ENCODE peak calls at places on chromosomes 2 and 18, in seven cellular contexts. Z is HepG2, T is transverse colon, J is H1, G is heart left ventricle, L is stomach, A is HCT116. I is an unnamed sample.

GRCh38 chr2:117850015-117850414 is 35.5 kb downstream of the DDX18 start:
- DNase-seq in Z (no peak), T (no peak), J (peak), G (no peak), L (no peak), A (no peak), I (no peak)

GRCh38 chr18:79926715-79927596 is 24.5 kb downstream of the SLC66A2 start:
- DNase-seq in Z (no peak), T (peak), J (peak), G (peak), L (peak), A (no peak), I (peak)

GRCh38 chr2:88197732-88198131 is 27.6 kb downstream of the THNSL2 start:
- DNase-seq in Z (no peak), T (no peak), J (no peak), G (no peak), L (no peak), A (no peak), I (no peak)

GRCh38 chr2:72914226-72915075 is 2.9 kb upstream of the EMX1 start:
- DNase-seq in Z (no peak), T (no peak), J (no peak), G (no peak), L (peak), A (no peak), I (no peak)

GRCh38 chr2:100957971-100958653 is 44.0 kb upstream of the RPL31 start:
- DNase-seq in Z (no peak), T (no peak), J (no peak), G (no peak), L (peak), A (no peak), I (peak)

GRCh38 chr2:15842771-15843666 is 97.3 kb upstream of the MYCN start:
- DNase-seq in Z (no peak), T (no peak), J (no peak), G (no peak), L (no peak), A (no peak), I (no peak)

GRCh38 chr2:88452980-88453582 is 588 bp upstream of the FOXI3 start:
- DNase-seq in Z (no peak), T (no peak), J (peak), G (no peak), L (no peak), A (no peak), I (no peak)

GRCh38 chr18:49797995-49798394 is 15.3 kb downstream of the ACAA2 start:
- DNase-seq in Z (no peak), T (no peak), J (no peak), G (no peak), L (no peak), A (no peak), I (no peak)

GRCh38 chr2:84924173-84925106 is 19.0 kb downstream of the TMSB10 start:
- DNase-seq in Z (peak), T (peak), J (no peak), G (peak), L (peak), A (no peak), I (no peak)

GRCh38 chr18:76654536-76654935 is 159.5 kb upstream of the ZNF516 start:
- DNase-seq in Z (no peak), T (no peak), J (no peak), G (no peak), L (no peak), A (no peak), I (no peak)

GRCh38 chr2:190603374-190603773 is 45.5 kb upstream of the NAB1 start:
- DNase-seq in Z (no peak), T (no peak), J (no peak), G (no peak), L (no peak), A (no peak), I (no peak)

GRCh38 chr2:102444233-102444632 is 21.3 kb downstream of the IL18RAP start:
- DNase-seq in Z (no peak), T (no peak), J (no peak), G (no peak), L (no peak), A (no peak), I (no peak)

GRCh38 chr2:123953848-123954247 is 71.2 kb upstream of the CNTNAP5 start:
- DNase-seq in Z (no peak), T (no peak), J (no peak), G (no peak), L (no peak), A (no peak), I (no peak)

GRCh38 chr2:240986787-240987411 is 11.5 kb upstream of the SNED1 start:
- DNase-seq in Z (no peak), T (peak), J (peak), G (peak), L (no peak), A (no peak), I (peak)

GRCh38 chr2:61763605-61764034 is 90.2 kb downstream of the FAM161A start:
- DNase-seq in Z (peak), T (peak), J (no peak), G (peak), L (peak), A (peak), I (peak)

GRCh38 chr2:85429924-85430289 is 11.4 kb downstream of the SH2D6 start:
- DNase-seq in Z (no peak), T (no peak), J (no peak), G (no peak), L (no peak), A (no peak), I (no peak)

GRCh38 chr2:216596234-216596985 is 36.8 kb upstream of the IGFBP2 start:
- DNase-seq in Z (no peak), T (no peak), J (no peak), G (peak), L (no peak), A (no peak), I (no peak)

GRCh38 chr18:60471652-60472051 is 99.1 kb upstream of the MC4R start:
- DNase-seq in Z (no peak), T (no peak), J (no peak), G (no peak), L (no peak), A (no peak), I (no peak)

DNA sequence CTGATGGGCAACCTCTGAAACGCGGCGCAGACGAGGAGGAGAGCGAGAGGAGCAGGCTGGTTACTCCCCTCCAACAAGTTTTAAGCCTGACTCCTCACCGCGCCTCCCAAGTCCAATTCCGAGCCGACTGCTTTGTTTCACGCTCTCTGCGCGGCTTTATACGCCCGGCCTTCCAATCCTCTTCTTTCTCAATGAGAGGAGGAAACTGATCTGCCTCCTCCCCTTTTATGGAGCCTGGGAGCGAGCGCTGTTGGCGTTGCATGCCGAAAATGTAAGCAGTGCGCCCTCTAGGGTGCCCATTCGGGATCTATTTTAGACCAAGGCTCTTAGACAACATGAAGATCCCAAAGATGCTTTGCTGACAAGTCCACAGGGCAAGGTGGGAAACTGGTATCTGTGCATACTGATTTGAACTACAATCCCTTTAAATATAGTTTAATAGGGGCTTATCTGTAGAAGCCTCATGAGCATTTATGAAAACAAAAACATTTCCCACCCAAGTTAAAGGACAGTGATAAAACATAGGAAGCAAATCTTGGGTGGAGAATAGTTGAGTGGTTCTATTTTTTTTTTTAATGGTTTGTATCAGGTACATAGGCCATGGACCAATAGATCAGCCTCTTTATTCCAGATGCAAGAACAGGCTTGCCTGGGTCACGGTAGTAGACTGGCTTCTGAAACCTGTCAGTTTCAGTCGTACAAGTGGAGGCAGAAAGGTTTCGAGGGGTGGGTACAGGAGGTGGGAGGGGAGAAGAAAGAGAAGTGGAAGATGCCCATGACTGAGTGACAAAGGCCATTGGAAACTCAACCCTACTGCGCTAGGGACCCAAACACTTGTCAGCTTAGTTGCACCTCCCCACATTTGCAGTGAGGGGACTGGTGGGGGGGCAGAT is at the start of gene RND3:
- DNase-seq in Z (peak), T (peak), J (peak), G (peak), L (peak), A (peak), I (peak)
- TF ChIP-seq POLR2A in Z (no peak), T (peak), J (peak), G (peak), L (no peak), A (peak), I (peak)

GRCh38 chr2:31579996-31580320 is 780 bp downstream of the SRD5A2 start:
- DNase-seq in Z (no peak), T (no peak), J (no peak), G (no peak), L (no peak), A (no peak), I (no peak)
- H3K4me3 ChIP-seq in Z (no peak), T (no peak), J (peak), G (no peak), L (no peak), A (no peak), I (no peak)

GRCh38 chr2:225462945-225463344 is 63.4 kb downstream of the NYAP2 start:
- DNase-seq in Z (no peak), T (no peak), J (no peak), G (no peak), L (no peak), A (peak), I (no peak)
- TF ChIP-seq POLR2A in Z (no peak), T (no peak), J (no peak), G (no peak), L (no peak), A (no peak), I (no peak)

GRCh38 chr2:148826791-148827190 is 48.2 kb upstream of the KIF5C start:
- DNase-seq in Z (no peak), T (no peak), J (no peak), G (no peak), L (no peak), A (no peak), I (no peak)
- H3K4me3 ChIP-seq in Z (no peak), T (no peak), J (no peak), G (no peak), L (no peak), A (no peak), I (no peak)